ENCODE peak calls at places on chromosomes 5 and 9, in seven cellular contexts. Q is HCT116, K is IMR-90, Z is tibial artery, I is lung, J is left lung, U is PC-9. V is an unnamed sample.

GRCh38 chr9:122180633-122181032 is 20.9 kb downstream of the MORN5 start:
- DNase-seq in Z (no peak), K (peak; percentile 88), I (no peak), Q (peak; percentile 4), J (no peak), U (no peak), V (no peak)

GRCh38 chr5:125058185-125058826 is 311.9 kb upstream of the ZNF608 start:
- DNase-seq in U (no peak), Z (no peak), J (no peak), Q (no peak), I (no peak), K (peak; percentile 69), V (no peak)

GRCh38 chr5:9545301-9545958 is 445 bp downstream of the SEMA5A start:
- DNase-seq in Q (no peak), K (no peak), U (no peak), I (no peak), Z (no peak), J (peak; percentile 72), V (no peak)

GRCh38 chr5:44388504-44389409 is 463 bp downstream of the FGF10 start:
- DNase-seq in J (peak; percentile 49), I (no peak), Q (no peak), K (peak; percentile 2), Z (no peak), U (no peak), V (peak; percentile 42)

GRCh38 chr9:84419203-84419602 is 78.6 kb upstream of the SLC28A3 start:
- DNase-seq in Q (no peak), K (no peak), U (no peak), J (no peak), I (no peak), Z (no peak), V (no peak)

GRCh38 chr5:133831506-133832224 is 136.8 kb downstream of the C5orf15 start:
- DNase-seq in Q (no peak), J (no peak), I (no peak), K (peak; percentile 9), Z (no peak), U (no peak), V (no peak)

GRCh38 chr9:68983008-68983411 is 30.9 kb downstream of the PRKACG start:
- DNase-seq in K (no peak), J (no peak), Z (no peak), I (no peak), Q (no peak), U (no peak), V (no peak)

GRCh38 chr5:124342027-124342471 is 404.4 kb downstream of the ZNF608 start:
- DNase-seq in Q (no peak), Z (no peak), J (no peak), I (peak; percentile 33), U (no peak), K (peak; percentile 24), V (no peak)

GRCh38 chr5:172049226-172049796 is 42.9 kb upstream of the FBXW11 start:
- DNase-seq in K (no peak), J (no peak), U (no peak), Z (no peak), I (no peak), Q (no peak), V (no peak)

GRCh38 chr5:62475072-62475471 is 62.5 kb downstream of the IPO11 start:
- DNase-seq in Z (no peak), K (peak; percentile 79), I (no peak), U (peak; percentile 71), Q (peak; percentile 29), J (no peak), V (no peak)

GRCh38 chr5:117088176-117088575 is 513.6 kb upstream of the SEMA6A start:
- DNase-seq in I (no peak), K (no peak), J (no peak), U (no peak), Z (no peak), Q (no peak), V (no peak)

GRCh38 chr9:121440265-121440664 is 59.4 kb downstream of the GGTA1 start:
- DNase-seq in I (no peak), J (no peak), K (peak; percentile 54), U (no peak), Q (peak; percentile 7), Z (no peak), V (no peak)

GRCh38 chr9:130310456-130310855 is 44.9 kb downstream of the HMCN2 start:
- DNase-seq in K (no peak), J (peak; percentile 28), I (no peak), Z (no peak), U (no peak), Q (no peak), V (no peak)

GRCh38 chr9:91033802-91034201 is 232.2 kb downstream of the SYK start:
- DNase-seq in Q (peak; percentile 4), Z (no peak), U (no peak), J (peak; percentile 86), K (no peak), I (no peak), V (no peak)

GRCh38 chr5:78591227-78591626 is 57.3 kb downstream of the LHFPL2 start:
- DNase-seq in K (peak; percentile 96), I (no peak), U (no peak), Z (no peak), Q (peak; percentile 36), J (no peak), V (no peak)

GRCh38 chr9:98944130-98945074 is 695 bp downstream of the COL15A1 start:
- DNase-seq in J (peak; percentile 83), Z (no peak), K (no peak), U (no peak), Q (no peak), I (no peak), V (no peak)

GRCh38 chr5:88113429-88113828 is 155.2 kb downstream of the TMEM161B start:
- DNase-seq in J (no peak), U (no peak), Q (no peak), I (no peak), Z (no peak), K (no peak), V (no peak)
- TF ChIP-seq CTCF in J (no peak), U (no peak), Q (no peak), I (no peak), Z (no peak), K (no peak), V (no peak)

DNA sequence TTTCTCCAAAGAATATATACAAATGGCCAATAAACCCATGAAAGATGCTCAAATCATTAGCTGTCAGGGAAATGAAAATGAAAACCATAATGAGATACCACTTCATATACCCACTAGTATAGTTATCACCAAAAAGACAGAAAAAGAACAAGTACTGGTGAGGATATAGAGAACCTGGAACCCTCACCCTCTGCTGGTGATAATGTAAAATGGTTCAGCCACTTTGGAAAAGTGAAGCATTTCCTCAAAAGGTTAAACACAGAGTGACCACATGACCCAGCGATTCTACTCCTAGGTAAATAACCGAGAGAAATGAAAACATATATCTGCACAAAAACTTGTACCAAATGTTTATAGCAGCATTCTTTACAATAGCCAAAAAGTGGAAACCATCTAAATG is 72.0 kb downstream of the HSD17B3 start:
- DNase-seq in K (no peak), U (no peak), J (no peak), I (no peak), Z (no peak), Q (no peak), V (no peak)
- TF ChIP-seq CTCF in K (peak; percentile 3), U (no peak), J (no peak), I (no peak), Z (no peak), Q (no peak), V (no peak)

DNA sequence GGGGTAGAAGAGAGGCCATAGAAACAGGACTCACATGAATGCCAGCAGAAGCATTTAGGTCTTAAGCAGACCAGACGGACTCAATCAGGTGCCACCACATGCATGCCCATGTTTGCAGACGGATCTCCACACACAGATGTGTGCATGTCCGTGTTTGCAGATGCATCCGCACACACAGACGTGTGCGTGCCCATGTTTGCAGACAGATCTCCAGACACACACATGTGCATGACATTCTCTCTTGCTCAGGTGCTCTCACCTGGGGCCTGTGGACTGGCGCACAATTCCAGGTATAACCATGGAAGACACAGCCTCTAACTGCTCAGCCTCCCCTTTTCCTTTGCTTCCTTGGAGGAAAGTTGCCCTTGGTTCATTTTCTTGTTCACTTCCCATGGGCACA is 148.3 kb downstream of the CACNA1B start:
- DNase-seq in Q (no peak), U (no peak), K (no peak), Z (peak; percentile 9), I (peak; percentile 14), J (peak; percentile 18), V (peak; percentile 13)
- TF ChIP-seq CTCF in Q (no peak), U (no peak), K (no peak), Z (no peak), I (no peak), J (no peak), V (no peak)

GRCh38 chr5:64201986-64202385 is 36.3 kb downstream of the RNF180 start:
- DNase-seq in Z (no peak), J (no peak), I (no peak), K (no peak), Q (no peak), U (no peak), V (no peak)

GRCh38 chr5:64210866-64211265 is 45.2 kb downstream of the RNF180 start:
- DNase-seq in Z (no peak), I (no peak), K (peak; percentile 72), Q (no peak), U (no peak), J (no peak), V (no peak)

GRCh38 chr5:64207978-64208377 is 42.3 kb downstream of the RNF180 start:
- DNase-seq in Z (no peak), I (no peak), Q (no peak), K (peak; percentile 3), U (no peak), J (no peak), V (no peak)

GRCh38 chr5:64209353-64209752 is 43.7 kb downstream of the RNF180 start:
- DNase-seq in K (no peak), U (no peak), I (no peak), Q (no peak), J (no peak), Z (no peak), V (no peak)

GRCh38 chr5:64206653-64207052 is 41.0 kb downstream of the RNF180 start:
- DNase-seq in K (no peak), J (no peak), Z (no peak), U (no peak), I (no peak), Q (no peak), V (no peak)
- TF ChIP-seq CTCF in K (no peak), J (no peak), Z (no peak), U (no peak), I (no peak), Q (no peak), V (no peak)

GRCh38 chr5:157870837-157871834 is 12.2 kb upstream of the CLINT1 start:
- DNase-seq in J (no peak), Q (peak; percentile 55), K (peak; percentile 54), Z (no peak), I (no peak), U (no peak), V (no peak)
- TF ChIP-seq CTCF in J (no peak), Q (no peak), K (peak; percentile 15), Z (no peak), I (no peak), U (no peak), V (no peak)

GRCh38 chr5:41637869-41638268 is 127.5 kb upstream of the PLCXD3 start:
- DNase-seq in Q (peak; percentile 7), K (no peak), I (no peak), J (no peak), U (no peak), Z (no peak), V (no peak)
- TF ChIP-seq CTCF in Q (peak; percentile 49), K (peak; percentile 28), I (no peak), J (no peak), U (peak; percentile 49), Z (no peak), V (no peak)

GRCh38 chr9:137188490-137189296 is at the start of the genes ANAPC2 and SSNA1:
- DNase-seq in Q (peak; percentile 89), I (peak; percentile 92), U (peak; percentile 98), J (peak; percentile 96), K (peak; percentile 92), Z (peak; percentile 88), V (peak; percentile 98)
- TF ChIP-seq CTCF in Q (peak; percentile 32), I (peak; percentile 10), U (peak; percentile 44), J (no peak), K (peak; percentile 50), Z (peak; percentile 13), V (peak; percentile 12)

V was measured in mesothelial cell of epicardium.